ENCODE peak calls at places on chromosome 6, in six cellular contexts. D is Kasumi-1; B is AG04449; E is neural progenitor cell; N is activated T-helper 9 cell treated with anti-CD3 and anti-CD28 coated beads, Interleukin-2, amount 50 U/mL, for 16 hours; Z is PC-3. W is an unnamed sample.
A peak's percentile ranks its signal among the peaks of the same experiment; 100 is the strongest.

GRCh38 chr6:89782222-89782621 is 37.4 kb downstream of the MDN1 start:
- DNase-seq in D (no peak), N (no peak), E (no peak), Z (no peak), B (no peak), W (no peak)

GRCh38 chr6:4466260-4466659 is 309.9 kb upstream of the CDYL start:
- DNase-seq in N (no peak), D (no peak), Z (peak; percentile 82), B (no peak), E (no peak), W (no peak)

GRCh38 chr6:3919130-3919628 is 70.0 kb downstream of the FAM50B start:
- DNase-seq in D (no peak), E (no peak), N (no peak), Z (no peak), B (peak; percentile 46), W (no peak)

GRCh38 chr6:49556429-49556837 is 6.0 kb downstream of the C6orf141 start:
- DNase-seq in B (no peak), Z (peak; percentile 91), N (no peak), E (no peak), D (no peak), W (no peak)

GRCh38 chr6:15970517-15970916 is 158.4 kb upstream of the MYLIP start:
- DNase-seq in E (no peak), N (no peak), D (no peak), Z (no peak), B (no peak), W (no peak)

GRCh38 chr6:24477070-24477469 is 12.3 kb downstream of the GPLD1 start:
- DNase-seq in Z (no peak), D (no peak), B (no peak), N (no peak), E (no peak), W (no peak)

GRCh38 chr6:39558079-39558478 is 167.1 kb downstream of the KIF6 start:
- DNase-seq in E (no peak), B (no peak), N (no peak), D (no peak), Z (no peak), W (no peak)

GRCh38 chr6:84772428-84773132 is 8.2 kb upstream of the TBX18 start:
- DNase-seq in B (no peak), D (no peak), Z (no peak), N (no peak), E (peak; percentile 68), W (no peak)

GRCh38 chr6:131807321-131807643 is 538 bp upstream of the ENPP1 start:
- DNase-seq in Z (no peak), E (no peak), N (no peak), D (no peak), B (no peak), W (no peak)

GRCh38 chr6:110615723-110616122 is 139.3 kb upstream of the SLC22A16 start:
- DNase-seq in B (no peak), D (no peak), E (no peak), Z (no peak), N (no peak), W (no peak)

GRCh38 chr6:112153926-112154621 is 66.7 kb downstream of the FAM229B start:
- DNase-seq in N (no peak), B (no peak), D (no peak), Z (peak; percentile 48), E (no peak), W (no peak)

GRCh38 chr6:5645275-5645674 is 361.4 kb downstream of the NRN1 start:
- DNase-seq in D (no peak), E (no peak), Z (no peak), N (no peak), B (no peak), W (no peak)

GRCh38 chr6:35449287-35449881 is 2.8 kb upstream of the FANCE start:
- DNase-seq in N (no peak), E (peak; percentile 85), Z (peak; percentile 91), B (no peak), D (peak; percentile 88), W (no peak)

GRCh38 chr6:36954262-36954931 is at the start of gene PI16:
- DNase-seq in B (no peak), Z (no peak), D (peak; percentile 94), E (no peak), N (no peak), W (no peak)

GRCh38 chr6:12961761-12962160 is 245.2 kb downstream of the PHACTR1 start:
- DNase-seq in B (no peak), E (no peak), Z (no peak), N (no peak), D (no peak), W (no peak)

GRCh38 chr6:88704980-88705379 is 258.4 kb downstream of the RNGTT start:
- DNase-seq in D (no peak), E (no peak), B (no peak), Z (no peak), N (no peak), W (no peak)

GRCh38 chr6:48378874-48379407 is 267.9 kb upstream of the PTCHD4 start:
- DNase-seq in Z (no peak), N (no peak), D (no peak), E (no peak), B (no peak), W (no peak)

GRCh38 chr6:135673671-135674309 is 176.2 kb upstream of the AHI1 start:
- DNase-seq in N (no peak), B (no peak), Z (no peak), E (no peak), D (no peak), W (no peak)

GRCh38 chr6:122736606-122737005 is 42.9 kb upstream of the FABP7 start:
- DNase-seq in Z (no peak), D (no peak), N (no peak), E (no peak), B (no peak), W (no peak)

GRCh38 chr6:152004036-152004566 is 196.6 kb downstream of the ESR1 start:
- DNase-seq in Z (no peak), D (no peak), B (no peak), N (no peak), E (no peak), W (no peak)

GRCh38 chr6:152261179-152261578 is 376.0 kb downstream of the SYNE1 start:
- DNase-seq in D (no peak), Z (no peak), B (no peak), E (peak; percentile 3), N (no peak), W (no peak)

GRCh38 chr6:352896-353470 is 38.6 kb upstream of the IRF4 start:
- DNase-seq in D (no peak), Z (no peak), E (no peak), B (no peak), N (no peak), W (no peak)

GRCh38 chr6:124714728-124715127 is 247.5 kb upstream of the RNF217 start:
- DNase-seq in Z (no peak), B (no peak), D (no peak), E (no peak), N (no peak), W (no peak)

GRCh38 chr6:105174512-105174911 is 5.3 kb downstream of the POPDC3 start:
- DNase-seq in B (peak; percentile 45), N (no peak), E (no peak), D (no peak), Z (peak; percentile 89), W (no peak)

GRCh38 chr6:112237644-112238043 is 16.7 kb downstream of the LAMA4 start:
- DNase-seq in Z (peak; percentile 84), E (no peak), N (no peak), B (no peak), D (no peak), W (no peak)

GRCh38 chr6:88908598-88909548 is 54.5 kb downstream of the RNGTT start:
- DNase-seq in Z (no peak), B (no peak), N (no peak), E (no peak), D (peak; percentile 18), W (no peak)

GRCh38 chr6:129460151-129460550 is 249.8 kb downstream of the ARHGAP18 start:
- DNase-seq in E (no peak), D (no peak), Z (no peak), B (no peak), N (no peak), W (no peak)

GRCh38 chr6:47306887-47307286 is 2.8 kb downstream of the TNFRSF21 start:
- DNase-seq in N (no peak), E (no peak), B (no peak), Z (peak; percentile 39), D (no peak), W (no peak)

GRCh38 chr6:35425284-35425683 is 26.9 kb upstream of the FANCE start:
- DNase-seq in N (no peak), E (peak; percentile 23), B (peak; percentile 84), D (no peak), Z (peak; percentile 74), W (no peak)

GRCh38 chr6:54617730-54618129 is 228.8 kb upstream of the FAM83B start:
- DNase-seq in B (peak; percentile 67), D (no peak), Z (peak; percentile 63), N (no peak), E (no peak), W (no peak)

GRCh38 chr6:332671-333070 is 40.4 kb downstream of the DUSP22 start:
- DNase-seq in E (no peak), B (peak; percentile 23), N (no peak), D (no peak), Z (no peak), W (no peak)

GRCh38 chr6:6518627-6519026 is 69.9 kb upstream of the LY86 start:
- DNase-seq in E (no peak), Z (no peak), N (no peak), B (no peak), D (no peak), W (no peak)

GRCh38 chr6:149248688-149249369 is 68.7 kb upstream of the TAB2 start:
- DNase-seq in Z (peak; percentile 27), N (no peak), E (no peak), D (no peak), B (no peak), W (no peak)

GRCh38 chr6:16824804-16825777 is 63.8 kb upstream of the ATXN1 start:
- DNase-seq in D (peak; percentile 52), B (no peak), N (no peak), E (no peak), Z (no peak), W (no peak)

GRCh38 chr6:139987091-139987490 is 612.6 kb upstream of the CITED2 start:
- DNase-seq in Z (no peak), E (no peak), B (no peak), D (no peak), N (no peak), W (no peak)

GRCh38 chr6:33700391-33701050 is 11.0 kb downstream of the UQCC2 start:
- DNase-seq in N (peak; percentile 56), E (peak; percentile 89), Z (peak; percentile 78), D (peak; percentile 74), B (peak; percentile 14), W (peak; percentile 63)

GRCh38 chr6:71288228-71289038 is at the start of gene OGFRL1:
- DNase-seq in N (peak; percentile 53), Z (peak; percentile 69), E (peak; percentile 86), D (peak; percentile 51), B (no peak), W (peak; percentile 83)

GRCh38 chr6:144346719-144347446 is 61.7 kb downstream of the UTRN start:
- DNase-seq in B (peak; percentile 33), D (peak; percentile 69), E (no peak), Z (peak; percentile 73), N (no peak), W (no peak)